ENCODE peak calls at places on chromosomes 16 and 17, in six cellular contexts. B is GM10248; S is progenitor cell of endocrine pancreas; C is CD4-positive, alpha-beta T cell; P is AG09309; A is HCT116. Z is an unnamed sample.

GRCh38 chr16:57535680-57536305 is 578 bp downstream of the CCDC102A start:
- DNase-seq in C (peak), B (peak), S (peak), A (peak), P (peak), Z (peak)

GRCh38 chr17:29143894-29144293 is 36.3 kb downstream of the MYO18A start:
- DNase-seq in C (no peak), P (no peak), B (no peak), S (no peak), A (no peak), Z (peak)

GRCh38 chr17:82950525-82951102 is 110.8 kb upstream of the ZNF750 start:
- DNase-seq in B (no peak), C (no peak), A (no peak), S (no peak), P (no peak), Z (no peak)

GRCh38 chr16:6864670-6865069 is 468.0 kb upstream of the RBFOX1 start:
- DNase-seq in P (no peak), A (no peak), C (no peak), B (no peak), S (no peak), Z (no peak)

GRCh38 chr16:83404261-83404660 is 403.5 kb upstream of the HSBP1 start:
- DNase-seq in B (no peak), C (no peak), A (no peak), S (no peak), P (no peak), Z (no peak)

GRCh38 chr16:88703486-88704309 is 2.5 kb downstream of the RNF166 start:
- DNase-seq in B (peak), P (no peak), A (no peak), C (peak), S (no peak), Z (no peak)

GRCh38 chr17:2892305-2892971 is 96.2 kb downstream of the RAP1GAP2 start:
- DNase-seq in P (peak), S (no peak), A (peak), C (no peak), B (no peak), Z (no peak)

GRCh38 chr17:3034578-3034920 is 28.9 kb downstream of the OR1D5 start:
- DNase-seq in B (no peak), A (no peak), P (no peak), S (no peak), C (no peak), Z (no peak)

GRCh38 chr17:82281076-82281475 is 7.6 kb upstream of the CSNK1D start:
- DNase-seq in S (no peak), C (no peak), B (no peak), P (no peak), A (no peak), Z (no peak)

GRCh38 chr17:9470171-9470570 is 105.4 kb downstream of the STX8 start:
- DNase-seq in A (no peak), P (no peak), C (no peak), B (peak), S (no peak), Z (no peak)

GRCh38 chr17:44518032-44518431 is 14.8 kb upstream of the GPATCH8 start:
- DNase-seq in P (no peak), B (no peak), S (no peak), C (no peak), A (no peak), Z (no peak)

GRCh38 chr16:30028438-30029093 is 2.5 kb downstream of the TLCD3B start:
- DNase-seq in A (no peak), S (peak), P (no peak), B (no peak), C (no peak), Z (no peak)

GRCh38 chr17:81386141-81386645 is 9.1 kb upstream of the BAHCC1 start:
- DNase-seq in B (no peak), P (no peak), A (no peak), C (no peak), S (no peak), Z (no peak)

GRCh38 chr16:54180421-54181359 is 105.9 kb downstream of the IRX3 start:
- DNase-seq in B (no peak), A (no peak), C (no peak), P (no peak), S (no peak), Z (no peak)

GRCh38 chr16:1105888-1106620 is 10.0 kb upstream of the C1QTNF8 start:
- DNase-seq in S (peak), C (peak), A (no peak), P (no peak), B (peak), Z (no peak)

GRCh38 chr17:35073991-35074627 is 10.6 kb upstream of the RFFL start:
- DNase-seq in P (no peak), C (no peak), A (no peak), S (no peak), B (no peak), Z (no peak)

GRCh38 chr16:79632289-79632688 is 31.8 kb upstream of the MAF start:
- DNase-seq in B (no peak), A (no peak), P (no peak), S (no peak), C (no peak), Z (no peak)

GRCh38 chr16:8936421-8936820 is 27.3 kb downstream of the USP7 start:
- DNase-seq in P (no peak), S (peak), B (peak), A (peak), C (peak), Z (no peak)

GRCh38 chr17:37818689-37819088 is 73.8 kb upstream of the HNF1B start:
- DNase-seq in S (no peak), A (peak), C (no peak), P (no peak), B (no peak), Z (no peak)

GRCh38 chr16:11380836-11381235 is 35.6 kb downstream of the RMI2 start:
- DNase-seq in P (no peak), C (no peak), S (no peak), A (no peak), B (no peak), Z (no peak)

GRCh38 chr17:67666028-67666427 is 51.7 kb upstream of the NOL11 start:
- DNase-seq in C (no peak), S (no peak), A (no peak), P (no peak), B (no peak), Z (no peak)

GRCh38 chr17:69809331-69809730 is 265.7 kb upstream of the KCNJ16 start:
- DNase-seq in C (no peak), S (no peak), P (no peak), A (no peak), B (no peak), Z (no peak)

GRCh38 chr16:19366384-19366783 is 51.3 kb upstream of the TMC5 start:
- DNase-seq in S (no peak), B (no peak), A (no peak), P (peak), C (no peak), Z (no peak)

GRCh38 chr17:48016112-48016511 is 21.5 kb downstream of the COPZ2 start:
- DNase-seq in B (no peak), C (no peak), S (no peak), P (no peak), A (no peak), Z (no peak)

GRCh38 chr17:82600731-82601446 is 47.4 kb downstream of the WDR45B start:
- DNase-seq in S (no peak), P (no peak), B (no peak), A (no peak), C (no peak), Z (no peak)

GRCh38 chr17:45115871-45116270 is 16.4 kb downstream of the PLCD3 start:
- DNase-seq in C (no peak), B (no peak), S (no peak), A (no peak), P (no peak), Z (no peak)

GRCh38 chr17:48333034-48333491 is 97.0 kb downstream of the SKAP1 start:
- DNase-seq in A (no peak), C (no peak), P (no peak), B (no peak), S (no peak), Z (no peak)

GRCh38 chr16:75764154-75764768 is 38.0 kb upstream of the CPHXL start:
- DNase-seq in C (peak), A (peak), B (peak), S (peak), P (peak), Z (no peak)

GRCh38 chr16:85615852-85616607 is 2.9 kb downstream of the GSE1 start:
- DNase-seq in C (peak), P (no peak), A (peak), B (peak), S (peak), Z (peak)

GRCh38 chr17:37373530-37374159 is 2.1 kb upstream of the C17orf78 start:
- DNase-seq in C (peak), S (peak), B (peak), P (peak), A (peak), Z (no peak)

GRCh38 chr17:30805944-30806456 is 18.5 kb downstream of the CRLF3 start:
- DNase-seq in B (no peak), A (no peak), S (no peak), C (no peak), P (no peak), Z (no peak)
- TF ChIP-seq CTCF in B (no peak), A (no peak), S (no peak), C (peak), P (no peak), Z (peak)

GRCh38 chr17:17343160-17343735 is 40.1 kb downstream of the NT5M start:
- DNase-seq in S (no peak), C (no peak), A (no peak), P (no peak), B (no peak), Z (no peak)
- TF ChIP-seq CTCF in S (no peak), C (no peak), A (no peak), P (no peak), B (no peak), Z (no peak)

GRCh38 chr17:57004944-57005579 is 27.1 kb downstream of the SCPEP1 start:
- DNase-seq in C (no peak), S (no peak), P (no peak), B (peak), A (no peak), Z (no peak)
- TF ChIP-seq CTCF in C (no peak), S (peak), P (peak), B (peak), A (peak), Z (no peak)

GRCh38 chr17:4947010-4947410 is 1.3 kb downstream of the PFN1 start:
- DNase-seq in B (no peak), P (no peak), A (no peak), C (no peak), S (no peak), Z (no peak)
- TF ChIP-seq CTCF in B (no peak), P (no peak), A (no peak), C (no peak), S (no peak), Z (no peak)

GRCh38 chr17:39687101-39687545 is 734 bp downstream of the PGAP3 start:
- DNase-seq in S (no peak), B (no peak), P (no peak), A (no peak), C (no peak), Z (no peak)

GRCh38 chr17:39687546-39688474 is at the start of gene PGAP3:
- DNase-seq in P (peak), C (peak), B (peak), S (peak), A (peak), Z (peak)

GRCh38 chr17:39684369-39685043 is 3.4 kb downstream of the PGAP3 start:
- DNase-seq in C (no peak), S (no peak), P (no peak), A (no peak), B (no peak), Z (no peak)

GRCh38 chr17:39688945-39689344 is 1.1 kb upstream of the PGAP3 start:
- DNase-seq in S (no peak), C (no peak), A (no peak), B (no peak), P (no peak), Z (no peak)

GRCh38 chr17:39688475-39688835 is 598 bp upstream of the PGAP3 start:
- DNase-seq in A (no peak), S (no peak), C (no peak), B (no peak), P (no peak), Z (no peak)
- TF ChIP-seq CTCF in A (no peak), S (no peak), C (no peak), B (no peak), P (no peak), Z (no peak)

DNA sequence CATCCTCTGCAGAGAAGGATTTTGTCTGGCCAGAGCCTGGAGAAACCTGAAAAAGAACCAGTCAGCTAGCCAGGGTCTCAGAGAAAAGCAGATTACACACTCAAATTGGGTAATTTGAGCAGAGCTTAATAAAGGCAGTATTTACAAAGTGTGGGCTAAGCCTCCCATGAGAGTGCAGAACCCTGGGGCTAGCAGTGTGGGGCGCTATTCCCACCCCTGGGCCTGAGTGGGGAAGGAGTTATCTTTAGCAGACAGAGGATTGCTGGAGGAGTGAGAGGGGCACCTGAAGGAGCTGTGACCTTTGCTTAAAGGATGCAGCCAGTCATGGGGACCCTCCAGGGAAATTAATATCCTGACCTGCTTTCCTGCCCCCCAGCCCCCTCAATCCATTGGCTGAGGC is 46.2 kb downstream of the SNX20 start:
- DNase-seq in A (no peak), C (no peak), S (no peak), B (no peak), P (no peak), Z (no peak)
- TF ChIP-seq CTCF in A (no peak), C (no peak), S (no peak), B (no peak), P (no peak), Z (no peak)

GRCh38 chr17:22454070-22454999 is 762.0 kb downstream of the KCNJ18 start:
- DNase-seq in C (no peak), P (no peak), A (no peak), B (no peak), S (no peak), Z (no peak)
- TF ChIP-seq CTCF in C (no peak), P (no peak), A (no peak), B (no peak), S (no peak), Z (no peak)

Z was measured in CD14-positive monocyte.